ENCODE peak calls at places on chromosomes 4 and X, in four cellular contexts. D is amniotic stem cell, O is EL, C is tibial nerve. E is an unnamed sample.

GRCh38 chrX:12820737-12821136 is 29.5 kb downstream of the PRPS2 start:
- DNase-seq in C (no peak), O (no peak), D (no peak), E (no peak)

GRCh38 chrX:40083120-40083978 is 14.4 kb downstream of the BCOR start:
- DNase-seq in O (no peak), C (no peak), D (no peak), E (no peak)

GRCh38 chrX:12894074-12894691 is 12.2 kb upstream of the TLR8 start:
- DNase-seq in O (peak; percentile 39), C (peak; percentile 29), D (no peak), E (peak; percentile 37)

GRCh38 chrX:40088803-40089540 is 8.8 kb downstream of the BCOR start:
- DNase-seq in D (no peak), O (no peak), C (no peak), E (no peak)

GRCh38 chrX:74779175-74779574 is 146.1 kb downstream of the NEXMIF start:
- DNase-seq in O (no peak), D (no peak), C (no peak), E (no peak)

GRCh38 chr4:34046580-34046979 is 2197.7 kb downstream of the ARAP2 start:
- DNase-seq in C (no peak), O (peak; percentile 56), D (no peak), E (peak; percentile 59)

GRCh38 chr4:2361366-2362285 is 56.8 kb downstream of the ZFYVE28 start:
- DNase-seq in D (no peak), C (no peak), O (no peak), E (no peak)

GRCh38 chr4:54232151-54232688 is 3.1 kb downstream of the PDGFRA start:
- DNase-seq in O (peak; percentile 25), D (no peak), C (no peak), E (no peak)

GRCh38 chrX:43882294-43882681 is at the start of gene MAOB:
- DNase-seq in C (no peak), O (no peak), D (no peak), E (no peak)

GRCh38 chrX:68853665-68854251 is 24.9 kb downstream of the EFNB1 start:
- DNase-seq in O (no peak), C (no peak), D (no peak), E (no peak)

GRCh38 chr4:77681792-77682191 is 76.2 kb downstream of the CXCL13 start:
- DNase-seq in C (no peak), O (no peak), D (no peak), E (no peak)